ENCODE peak calls at places on chromosome 19, in six cellular contexts. One of them, this sample, is unnamed. For H3K27me3, the result is how much of the 10 kb centered on the place peaks cover.

GRCh38 chr19:3365447-3366103 is 808 bp upstream of the NFIC start:
- DNase-seq in GM23338: no peak
- DNase-seq in neural progenitor cell: no peak
- DNase-seq in MM.1S: no peak
- DNase-seq in mammary epithelial cell: peak
- DNase-seq in GM23248: peak
- DNase-seq in this sample: peak

GRCh38 chr19:40604647-40605200 is 3.6 kb downstream of the LTBP4 start:
- DNase-seq in neural progenitor cell: peak
- DNase-seq in GM23248: no peak
- DNase-seq in GM23338: no peak
- DNase-seq in MM.1S: peak
- DNase-seq in mammary epithelial cell: peak
- DNase-seq in this sample: no peak

GRCh38 chr19:35899547-35900214 is 659 bp downstream of the NFKBID start:
- DNase-seq in GM23338: peak
- DNase-seq in MM.1S: peak
- DNase-seq in GM23248: peak
- DNase-seq in neural progenitor cell: peak
- DNase-seq in mammary epithelial cell: peak
- DNase-seq in this sample: peak

GRCh38 chr19:56174086-56174485 is 1.7 kb upstream of the GALP start:
- DNase-seq in GM23248: no peak
- DNase-seq in MM.1S: no peak
- DNase-seq in mammary epithelial cell: no peak
- DNase-seq in GM23338: no peak
- DNase-seq in neural progenitor cell: peak
- DNase-seq in this sample: no peak

GRCh38 chr19:13243971-13244370 is 93.8 kb downstream of the IER2 start:
- DNase-seq in MM.1S: no peak
- DNase-seq in GM23338: no peak
- DNase-seq in neural progenitor cell: no peak
- DNase-seq in mammary epithelial cell: no peak
- DNase-seq in GM23248: no peak
- DNase-seq in this sample: no peak

GRCh38 chr19:6754136-6754535 is 13.1 kb downstream of the SH2D3A start:
- DNase-seq in mammary epithelial cell: no peak
- DNase-seq in MM.1S: no peak
- DNase-seq in GM23248: no peak
- DNase-seq in GM23338: no peak
- DNase-seq in neural progenitor cell: no peak
- DNase-seq in this sample: no peak

GRCh38 chr19:47713046-47714021 is at the start of gene EHD2:
- DNase-seq in MM.1S: no peak
- DNase-seq in mammary epithelial cell: peak
- DNase-seq in GM23338: peak
- DNase-seq in GM23248: peak
- DNase-seq in neural progenitor cell: peak
- DNase-seq in this sample: peak

GRCh38 chr19:58096884-58097283 is 1.1 kb downstream of the ZSCAN18 start:
- DNase-seq in mammary epithelial cell: no peak
- DNase-seq in GM23248: no peak
- DNase-seq in neural progenitor cell: no peak
- DNase-seq in GM23338: peak
- DNase-seq in MM.1S: no peak
- DNase-seq in this sample: no peak

GRCh38 chr19:24074720-24075119 is 12.3 kb upstream of the ZNF254 start:
- DNase-seq in MM.1S: no peak
- DNase-seq in GM23338: no peak
- DNase-seq in mammary epithelial cell: peak
- DNase-seq in neural progenitor cell: no peak
- DNase-seq in GM23248: peak
- DNase-seq in this sample: no peak

GRCh38 chr19:56333506-56333905 is 18.9 kb upstream of the ZSCAN5A start:
- DNase-seq in MM.1S: peak
- DNase-seq in neural progenitor cell: peak
- DNase-seq in GM23338: peak
- DNase-seq in mammary epithelial cell: peak
- DNase-seq in GM23248: peak
- DNase-seq in this sample: peak

GRCh38 chr19:29577662-29577963 is 28.5 kb upstream of the POP4 start:
- DNase-seq in mammary epithelial cell: no peak
- DNase-seq in MM.1S: no peak
- DNase-seq in neural progenitor cell: no peak
- DNase-seq in GM23338: no peak
- DNase-seq in GM23248: no peak
- DNase-seq in this sample: no peak

GRCh38 chr19:6970478-6970877 is 50.8 kb downstream of the MBD3L2B start:
- DNase-seq in MM.1S: no peak
- DNase-seq in GM23248: no peak
- DNase-seq in neural progenitor cell: no peak
- DNase-seq in mammary epithelial cell: no peak
- DNase-seq in GM23338: no peak
- DNase-seq in this sample: peak

GRCh38 chr19:14943601-14944000 is 2.3 kb downstream of the OR7C2 start:
- DNase-seq in mammary epithelial cell: peak
- DNase-seq in neural progenitor cell: no peak
- DNase-seq in GM23338: no peak
- DNase-seq in GM23248: peak
- DNase-seq in MM.1S: no peak
- DNase-seq in this sample: no peak

GRCh38 chr19:35462476-35462953 is 14.5 kb downstream of the FFAR2 start:
- DNase-seq in MM.1S: peak
- DNase-seq in neural progenitor cell: no peak
- DNase-seq in mammary epithelial cell: no peak
- DNase-seq in GM23338: no peak
- DNase-seq in GM23248: no peak
- DNase-seq in this sample: no peak

GRCh38 chr19:5312058-5312457 is 28.6 kb downstream of the PTPRS start:
- DNase-seq in MM.1S: no peak
- DNase-seq in GM23248: no peak
- DNase-seq in neural progenitor cell: no peak
- DNase-seq in GM23338: no peak
- DNase-seq in mammary epithelial cell: no peak
- DNase-seq in this sample: no peak
- H3K4me3 ChIP-seq in MM.1S: no peak
- H3K4me3 ChIP-seq in GM23248: no peak
- H3K4me3 ChIP-seq in neural progenitor cell: no peak
- H3K4me3 ChIP-seq in GM23338: no peak
- H3K4me3 ChIP-seq in mammary epithelial cell: no peak
- H3K4me3 ChIP-seq in this sample: no peak

GRCh38 chr19:41941410-41942202 is 13.4 kb upstream of the ERFL start:
- DNase-seq in GM23338: no peak
- DNase-seq in GM23248: no peak
- DNase-seq in MM.1S: no peak
- DNase-seq in mammary epithelial cell: no peak
- DNase-seq in neural progenitor cell: no peak
- DNase-seq in this sample: no peak

GRCh38 chr19:41939861-41940442 is 11.7 kb upstream of the ERFL start:
- DNase-seq in neural progenitor cell: peak
- DNase-seq in mammary epithelial cell: no peak
- DNase-seq in GM23248: peak
- DNase-seq in MM.1S: no peak
- DNase-seq in GM23338: peak
- DNase-seq in this sample: peak

GRCh38 chr19:41944336-41944735 is 14.8 kb downstream of the RABAC1 start:
- DNase-seq in GM23338: no peak
- DNase-seq in mammary epithelial cell: no peak
- DNase-seq in MM.1S: peak
- DNase-seq in neural progenitor cell: no peak
- DNase-seq in GM23248: no peak
- DNase-seq in this sample: no peak

GRCh38 chr19:41940443-41941409 is 12.5 kb upstream of the ERFL start:
- DNase-seq in MM.1S: no peak
- DNase-seq in neural progenitor cell: no peak
- DNase-seq in GM23248: peak
- DNase-seq in mammary epithelial cell: no peak
- DNase-seq in GM23338: peak
- DNase-seq in this sample: no peak

DNA sequence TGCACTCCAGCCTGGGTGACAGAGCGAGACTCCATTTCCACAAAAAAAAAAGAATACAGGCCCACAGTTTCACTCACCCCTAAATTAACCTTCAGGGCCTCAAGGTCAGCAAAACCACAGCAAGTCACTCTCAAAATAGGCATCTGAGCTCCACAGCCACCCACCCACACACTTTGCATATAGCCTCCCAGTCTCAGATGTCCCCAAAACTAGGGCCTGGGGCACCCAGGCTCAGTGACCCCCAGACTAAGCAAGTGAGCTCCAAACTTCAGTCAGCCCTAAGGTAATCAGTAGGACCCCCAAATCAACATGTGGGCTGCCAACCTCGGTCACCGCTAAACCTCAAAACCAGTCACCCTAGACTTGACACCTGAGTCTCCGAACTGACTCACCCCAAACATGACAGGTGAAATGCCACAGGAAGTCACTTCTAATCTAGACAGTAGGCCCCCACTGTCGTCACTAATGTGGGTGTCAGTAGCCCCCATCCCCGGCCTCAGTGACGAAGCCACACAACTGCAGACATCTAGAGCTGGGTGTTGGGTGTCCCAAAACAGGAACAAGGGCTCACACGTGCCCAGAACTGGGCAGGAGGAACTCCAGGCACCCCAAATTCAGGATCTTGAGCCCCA is 13.9 kb downstream of the RABAC1 start:
- DNase-seq in GM23338: no peak
- DNase-seq in neural progenitor cell: no peak
- DNase-seq in MM.1S: peak
- DNase-seq in mammary epithelial cell: no peak
- DNase-seq in GM23248: no peak
- DNase-seq in this sample: no peak
- TF ChIP-seq EZH2 in GM23338: no peak
- TF ChIP-seq EZH2 in neural progenitor cell: no peak
- TF ChIP-seq EZH2 in MM.1S: no peak
- TF ChIP-seq EZH2 in mammary epithelial cell: no peak
- TF ChIP-seq EZH2 in GM23248: no peak
- TF ChIP-seq EZH2 in this sample: no peak

GRCh38 chr19:50252887-50253268 is 49.5 kb downstream of the MYH14 start:
- DNase-seq in mammary epithelial cell: no peak
- DNase-seq in GM23248: no peak
- DNase-seq in GM23338: no peak
- DNase-seq in neural progenitor cell: no peak
- DNase-seq in MM.1S: no peak
- DNase-seq in this sample: no peak
- H3K27me3 ChIP-seq in mammary epithelial cell: under half
- H3K27me3 ChIP-seq in GM23248: under half
- H3K27me3 ChIP-seq in GM23338: under half
- H3K27me3 ChIP-seq in neural progenitor cell: under half
- H3K27me3 ChIP-seq in MM.1S: under half
- H3K27me3 ChIP-seq in this sample: under half

GRCh38 chr19:1510807-1511206 is 2.0 kb downstream of the ADAMTSL5 start:
- DNase-seq in mammary epithelial cell: no peak
- DNase-seq in MM.1S: no peak
- DNase-seq in GM23338: no peak
- DNase-seq in GM23248: no peak
- DNase-seq in neural progenitor cell: no peak
- DNase-seq in this sample: no peak

GRCh38 chr19:1511318-1511988 is 1.4 kb downstream of the ADAMTSL5 start:
- DNase-seq in GM23248: no peak
- DNase-seq in mammary epithelial cell: no peak
- DNase-seq in GM23338: no peak
- DNase-seq in MM.1S: no peak
- DNase-seq in neural progenitor cell: no peak
- DNase-seq in this sample: no peak

GRCh38 chr19:1512671-1513491 is at the start of gene ADAMTSL5:
- DNase-seq in mammary epithelial cell: peak
- DNase-seq in GM23338: peak
- DNase-seq in MM.1S: peak
- DNase-seq in GM23248: peak
- DNase-seq in neural progenitor cell: peak
- DNase-seq in this sample: no peak

GRCh38 chr19:1510442-1510806 is 2.4 kb downstream of the ADAMTSL5 start:
- DNase-seq in MM.1S: no peak
- DNase-seq in GM23248: no peak
- DNase-seq in neural progenitor cell: peak
- DNase-seq in GM23338: no peak
- DNase-seq in mammary epithelial cell: no peak
- DNase-seq in this sample: no peak

GRCh38 chr19:1511989-1512338 is 855 bp downstream of the ADAMTSL5 start:
- DNase-seq in GM23248: no peak
- DNase-seq in GM23338: no peak
- DNase-seq in MM.1S: no peak
- DNase-seq in mammary epithelial cell: no peak
- DNase-seq in neural progenitor cell: no peak
- DNase-seq in this sample: no peak
- H3K4me3 ChIP-seq in GM23248: peak
- H3K4me3 ChIP-seq in GM23338: no peak
- H3K4me3 ChIP-seq in MM.1S: no peak
- H3K4me3 ChIP-seq in mammary epithelial cell: no peak
- H3K4me3 ChIP-seq in neural progenitor cell: no peak
- H3K4me3 ChIP-seq in this sample: no peak